ENCODE peak calls at places on chromosome 7, in nine cellular contexts. Z, P, S, G, I, C, L, R and U are unnamed samples.

GRCh38 chr7:39691821-39692220 is 68.4 kb downstream of the RALA start:
- DNase-seq in Z (no peak), P (no peak), S (no peak), G (no peak), I (peak), C (peak), L (no peak), R (no peak), U (no peak)

GRCh38 chr7:114922151-114922651 is 307 bp downstream of the MDFIC start:
- DNase-seq in Z (peak), P (no peak), S (no peak), G (no peak), I (peak), C (peak), L (no peak), R (peak), U (peak)

GRCh38 chr7:96143495-96144259 is 178.2 kb downstream of the SLC25A13 start:
- DNase-seq in Z (no peak), P (no peak), S (no peak), G (no peak), I (no peak), C (no peak), L (no peak), R (no peak), U (no peak)

GRCh38 chr7:34841326-34841725 is 183.3 kb downstream of the NPSR1 start:
- DNase-seq in Z (no peak), P (no peak), S (no peak), G (no peak), I (no peak), C (no peak), L (no peak), R (no peak), U (no peak)

GRCh38 chr7:27400168-27400567 is 157.6 kb downstream of the EVX1 start:
- DNase-seq in Z (no peak), P (no peak), S (no peak), G (no peak), I (no peak), C (no peak), L (no peak), R (no peak), U (no peak)

GRCh38 chr7:43658718-43659548 is 70.4 kb downstream of the COA1 start:
- DNase-seq in Z (peak), P (no peak), S (no peak), G (no peak), I (peak), C (peak), L (no peak), R (no peak), U (no peak)

GRCh38 chr7:2049782-2050510 is 182.8 kb downstream of the MAD1L1 start:
- DNase-seq in Z (peak), P (no peak), S (no peak), G (no peak), I (no peak), C (no peak), L (no peak), R (no peak), U (no peak)

GRCh38 chr7:10802011-10802410 is 171.7 kb upstream of the PHF14 start:
- DNase-seq in Z (no peak), P (no peak), S (no peak), G (no peak), I (no peak), C (no peak), L (no peak), R (no peak), U (no peak)

GRCh38 chr7:23332881-23333612 is 33.9 kb downstream of the MALSU1 start:
- DNase-seq in Z (no peak), P (no peak), S (no peak), G (no peak), I (no peak), C (no peak), L (no peak), R (no peak), U (no peak)

GRCh38 chr7:157590526-157590925 is 253.7 kb downstream of the DNAJB6 start:
- DNase-seq in Z (no peak), P (no peak), S (no peak), G (no peak), I (no peak), C (no peak), L (no peak), R (no peak), U (no peak)

GRCh38 chr7:151756076-151756731 is 120.7 kb downstream of the PRKAG2 start:
- DNase-seq in Z (peak), P (peak), S (no peak), G (no peak), I (peak), C (no peak), L (no peak), R (no peak), U (no peak)

GRCh38 chr7:143015102-143015501 is 11.8 kb downstream of the OR9A2 start:
- DNase-seq in Z (no peak), P (no peak), S (no peak), G (no peak), I (no peak), C (no peak), L (no peak), R (no peak), U (no peak)

GRCh38 chr7:25407053-25407452 is 178.8 kb upstream of the NPVF start:
- DNase-seq in Z (no peak), P (no peak), S (no peak), G (no peak), I (no peak), C (no peak), L (no peak), R (no peak), U (no peak)

GRCh38 chr7:129170373-129171021 is 17.9 kb upstream of the SMO start:
- DNase-seq in Z (no peak), P (no peak), S (no peak), G (no peak), I (no peak), C (no peak), L (no peak), R (no peak), U (no peak)

GRCh38 chr7:140349172-140349771 is 49.1 kb downstream of the SLC37A3 start:
- DNase-seq in Z (no peak), P (no peak), S (no peak), G (no peak), I (peak), C (peak), L (no peak), R (no peak), U (no peak)

GRCh38 chr7:13778967-13779366 is 210.5 kb downstream of the ETV1 start:
- DNase-seq in Z (peak), P (peak), S (no peak), G (no peak), I (peak), C (no peak), L (no peak), R (peak), U (no peak)

GRCh38 chr7:10888861-10889260 is 84.8 kb upstream of the PHF14 start:
- DNase-seq in Z (no peak), P (no peak), S (no peak), G (no peak), I (no peak), C (no peak), L (no peak), R (no peak), U (no peak)

GRCh38 chr7:19080076-19080475 is 37.4 kb downstream of the TWIST1 start:
- DNase-seq in Z (no peak), P (no peak), S (no peak), G (no peak), I (no peak), C (no peak), L (no peak), R (no peak), U (no peak)

GRCh38 chr7:155846936-155847335 is 34.7 kb upstream of the SHH start:
- DNase-seq in Z (no peak), P (no peak), S (no peak), G (no peak), I (no peak), C (no peak), L (no peak), R (no peak), U (no peak)

GRCh38 chr7:157482011-157482410 is 145.2 kb downstream of the DNAJB6 start:
- DNase-seq in Z (no peak), P (no peak), S (no peak), G (no peak), I (no peak), C (no peak), L (no peak), R (no peak), U (no peak)

GRCh38 chr7:32539366-32539765 is 44.1 kb downstream of the AVL9 start:
- DNase-seq in Z (no peak), P (no peak), S (no peak), G (no peak), I (no peak), C (no peak), L (no peak), R (no peak), U (no peak)

GRCh38 chr7:116899308-116899707 is 36.9 kb downstream of the CAPZA2 start:
- DNase-seq in Z (no peak), P (no peak), S (no peak), G (no peak), I (no peak), C (no peak), L (no peak), R (no peak), U (no peak)

GRCh38 chr7:452230-452751 is 67.4 kb downstream of the PDGFA start:
- DNase-seq in Z (no peak), P (peak), S (no peak), G (no peak), I (peak), C (peak), L (no peak), R (no peak), U (no peak)

GRCh38 chr7:155398944-155399343 is 59.0 kb upstream of the EN2 start:
- DNase-seq in Z (no peak), P (no peak), S (no peak), G (no peak), I (no peak), C (no peak), L (no peak), R (no peak), U (no peak)

GRCh38 chr7:159078911-159079270 is 65.8 kb downstream of the VIPR2 start:
- DNase-seq in Z (no peak), P (peak), S (no peak), G (no peak), I (no peak), C (no peak), L (no peak), R (no peak), U (no peak)

GRCh38 chr7:105664816-105665525 is 83.7 kb upstream of the EFCAB10 start:
- DNase-seq in Z (no peak), P (peak), S (peak), G (no peak), I (peak), C (peak), L (no peak), R (peak), U (no peak)

GRCh38 chr7:101690061-101690460 is 61.0 kb upstream of the MYL10 start:
- DNase-seq in Z (no peak), P (no peak), S (no peak), G (no peak), I (no peak), C (peak), L (no peak), R (no peak), U (no peak)

GRCh38 chr7:17207220-17207619 is 91.2 kb upstream of the AHR start:
- DNase-seq in Z (no peak), P (no peak), S (no peak), G (no peak), I (no peak), C (no peak), L (no peak), R (no peak), U (no peak)

GRCh38 chr7:114392686-114393085 is 21.9 kb upstream of the FOXP2 start:
- DNase-seq in Z (no peak), P (no peak), S (no peak), G (no peak), I (peak), C (peak), L (no peak), R (no peak), U (no peak)

GRCh38 chr7:22983257-22983855 is 30.6 kb downstream of the HYCC1 start:
- DNase-seq in Z (no peak), P (no peak), S (no peak), G (no peak), I (no peak), C (no peak), L (no peak), R (no peak), U (no peak)

GRCh38 chr7:6272481-6273323 is at the start of gene CYTH3:
- DNase-seq in Z (peak), P (peak), S (no peak), G (peak), I (peak), C (peak), L (no peak), R (peak), U (peak)

GRCh38 chr7:138358850-138359341 is 101.2 kb upstream of the TRIM24 start:
- DNase-seq in Z (no peak), P (no peak), S (no peak), G (no peak), I (no peak), C (no peak), L (no peak), R (no peak), U (no peak)

GRCh38 chr7:16345979-16346958 is 75.1 kb downstream of the CRPPA start:
- DNase-seq in Z (no peak), P (peak), S (no peak), G (no peak), I (peak), C (peak), L (peak), R (no peak), U (no peak)

GRCh38 chr7:139749545-139749944 is 28.3 kb downstream of the HIPK2 start:
- DNase-seq in Z (no peak), P (no peak), S (no peak), G (no peak), I (no peak), C (no peak), L (no peak), R (no peak), U (no peak)

GRCh38 chr7:74312418-74313021 is 23.3 kb downstream of the CLIP2 start:
- DNase-seq in Z (peak), P (peak), S (no peak), G (no peak), I (no peak), C (no peak), L (no peak), R (no peak), U (no peak)

GRCh38 chr7:43522406-43523156 is 60.3 kb upstream of the STK17A start:
- DNase-seq in Z (no peak), P (peak), S (no peak), G (no peak), I (peak), C (peak), L (no peak), R (no peak), U (no peak)

GRCh38 chr7:26853788-26854393 is 10.5 kb downstream of the SKAP2 start:
- DNase-seq in Z (no peak), P (peak), S (no peak), G (no peak), I (peak), C (peak), L (no peak), R (no peak), U (no peak)

GRCh38 chr7:43868681-43869017 is 668 bp downstream of the MRPS24 start:
- DNase-seq in Z (no peak), P (peak), S (no peak), G (no peak), I (no peak), C (no peak), L (no peak), R (no peak), U (no peak)